ENCODE peak calls at places on chromosome 10, in four cellular contexts. E is GM12878, I is HepG2, B is K562. G is an unnamed sample.

GRCh38 chr10:74067373-74068370 is 69.8 kb downstream of the VCL start:
- DNase-seq in B (peak), I (no peak), E (no peak), G (no peak)

GRCh38 chr10:1395025-1395981 is 339.1 kb downstream of the WDR37 start:
- DNase-seq in B (no peak), E (no peak), I (no peak), G (no peak)

GRCh38 chr10:131972474-131973071 is 9.2 kb downstream of the BNIP3 start:
- DNase-seq in B (peak), I (no peak), E (no peak), G (no peak)

GRCh38 chr10:76242956-76243355 is 811.5 kb downstream of the LRMDA start:
- DNase-seq in I (no peak), B (no peak), E (no peak), G (no peak)

GRCh38 chr10:16439294-16439693 is 2.5 kb downstream of the PTER start:
- DNase-seq in I (no peak), B (no peak), E (no peak), G (no peak)

GRCh38 chr10:94571528-94571927 is 25.9 kb downstream of the HELLS start:
- DNase-seq in E (no peak), B (no peak), I (no peak), G (no peak)

GRCh38 chr10:29067161-29067560 is 221.7 kb upstream of the LYZL1 start:
- DNase-seq in E (no peak), B (no peak), I (no peak), G (no peak)

GRCh38 chr10:129531195-129531968 is 64.3 kb downstream of the MGMT start:
- DNase-seq in E (no peak), I (peak), B (no peak), G (no peak)

GRCh38 chr10:62794306-62794705 is 10.2 kb upstream of the ADO start:
- DNase-seq in B (no peak), I (no peak), E (no peak), G (no peak)

GRCh38 chr10:123275183-123275549 is 121.0 kb downstream of the BUB3 start:
- DNase-seq in B (no peak), I (no peak), E (no peak), G (no peak)

GRCh38 chr10:11345224-11346054 is 266.0 kb downstream of the USP6NL start:
- DNase-seq in B (no peak), I (peak), E (peak), G (no peak)

GRCh38 chr10:28125701-28126100 is 126.8 kb upstream of the ODAD2 start:
- DNase-seq in I (no peak), E (no peak), B (no peak), G (no peak)

GRCh38 chr10:110946496-110946895 is 27.1 kb downstream of the SHOC2 start:
- DNase-seq in E (no peak), I (no peak), B (no peak), G (no peak)

GRCh38 chr10:119026301-119027110 is 3.0 kb upstream of the NANOS1 start:
- DNase-seq in B (no peak), E (no peak), I (no peak), G (no peak)
- TF ChIP-seq SP1 in B (no peak), E (no peak), I (no peak), G (no peak)

DNA sequence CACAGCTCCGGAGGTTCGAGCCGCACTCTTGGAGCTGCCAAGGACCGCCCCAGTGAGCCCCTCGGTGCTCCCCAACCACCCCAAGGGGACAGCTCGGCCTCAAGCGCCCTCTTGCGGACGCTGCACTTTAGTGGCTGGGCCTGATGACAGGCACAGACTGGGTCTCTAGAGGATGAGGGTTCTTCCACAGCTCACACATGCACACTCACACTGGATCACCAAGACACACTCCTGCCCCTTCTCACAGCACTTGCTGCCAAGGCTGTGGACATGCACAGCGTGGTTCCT is 2.1 kb downstream of the RET start:
- DNase-seq in B (peak), E (no peak), I (no peak), G (peak)
- TF ChIP-seq FOXK2 in B (no peak), E (no peak), I (no peak), G (no peak)

DNA sequence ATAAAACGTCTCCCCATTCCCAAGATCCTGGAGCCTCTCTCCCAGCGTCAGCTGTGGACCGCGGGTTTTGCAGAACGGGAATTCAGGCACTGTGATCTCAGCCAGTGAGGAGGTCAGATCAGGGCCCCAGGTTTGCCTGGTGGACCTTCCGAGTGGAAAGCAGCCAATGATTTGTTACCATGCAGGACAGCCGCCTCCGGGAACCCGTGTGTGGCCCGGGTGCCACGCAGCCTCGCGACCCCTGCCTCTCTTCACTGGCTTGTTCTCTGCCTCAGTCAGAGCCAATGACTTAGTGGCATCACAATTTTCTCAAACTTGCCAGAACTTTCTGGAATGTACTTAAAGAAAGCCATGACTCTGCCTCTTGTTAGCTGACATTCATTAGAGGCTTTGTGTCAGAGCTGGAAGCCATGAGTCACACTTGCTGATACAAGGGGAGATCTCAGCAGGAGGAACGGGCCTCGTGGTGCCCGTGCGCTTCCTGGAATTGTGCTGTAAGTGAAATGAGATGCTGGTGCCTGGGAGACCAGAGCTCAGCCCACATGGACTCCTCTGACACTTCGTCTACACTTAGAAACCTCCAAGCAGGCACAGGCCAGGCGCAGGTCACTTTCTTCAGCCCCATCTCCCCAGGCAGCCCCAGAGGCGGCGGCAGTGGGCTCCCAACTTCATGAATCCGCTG is 246.0 kb downstream of the KLF6 start:
- DNase-seq in B (peak), I (no peak), E (no peak), G (no peak)
- TF ChIP-seq SP1 in B (no peak), I (no peak), E (no peak), G (no peak)

DNA sequence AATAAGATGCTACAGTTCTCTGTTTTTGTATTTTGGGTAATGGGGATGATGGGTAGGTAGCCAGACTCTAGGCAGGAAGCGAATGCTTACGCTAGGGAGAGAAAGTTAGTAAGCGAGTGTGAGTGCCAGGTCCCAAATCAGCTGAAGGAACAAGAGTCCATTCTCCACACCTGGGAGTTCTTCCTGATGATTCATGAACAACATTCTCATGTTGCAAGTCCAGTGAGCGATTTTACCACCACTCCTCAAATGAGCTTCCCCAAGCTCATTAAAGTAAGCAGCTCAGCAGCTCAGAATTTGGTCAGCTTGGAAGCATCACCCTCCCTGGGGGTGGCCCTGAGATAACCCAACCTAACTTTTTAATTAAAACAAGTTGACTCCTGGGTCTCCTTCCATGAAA is 27.3 kb downstream of the SH3PXD2A start:
- DNase-seq in E (no peak), B (no peak), I (no peak), G (no peak)
- TF ChIP-seq FOXK2 in E (no peak), B (no peak), I (no peak), G (no peak)

DNA sequence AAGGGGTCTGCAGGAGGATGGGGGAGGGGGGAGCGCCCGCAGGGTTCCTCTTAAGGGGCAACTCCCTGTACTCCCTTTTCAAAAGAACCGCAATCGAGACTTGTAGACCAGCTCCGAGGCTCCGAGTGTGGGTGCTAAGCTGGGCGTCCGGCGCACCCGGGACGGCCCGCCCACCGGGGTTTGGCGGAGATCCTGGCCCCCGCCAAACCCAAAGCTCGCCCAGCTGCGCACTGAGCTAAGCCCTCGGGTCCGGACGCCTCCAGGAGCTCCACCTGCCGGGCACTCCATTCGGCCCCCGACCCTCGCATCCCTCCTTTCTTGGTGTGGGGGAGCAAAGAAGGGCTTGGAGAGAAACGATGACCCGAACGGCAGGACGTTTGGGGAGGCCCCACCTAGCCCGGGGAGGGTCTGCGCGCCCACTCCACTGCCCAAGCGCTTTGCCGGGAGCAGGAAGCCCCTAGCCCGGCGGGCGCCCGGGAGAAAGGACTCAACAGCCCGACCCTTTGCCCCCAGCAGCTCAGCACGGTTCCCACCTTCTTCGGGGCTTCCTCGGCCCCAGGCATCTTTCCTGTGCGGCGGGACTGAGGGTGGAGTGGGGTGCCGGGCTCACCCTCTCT is 649 bp downstream of the AFAP1L2 start:
- DNase-seq in B (no peak), I (no peak), E (no peak), G (peak)
- TF ChIP-seq SP1 in B (no peak), I (no peak), E (no peak), G (no peak)

DNA sequence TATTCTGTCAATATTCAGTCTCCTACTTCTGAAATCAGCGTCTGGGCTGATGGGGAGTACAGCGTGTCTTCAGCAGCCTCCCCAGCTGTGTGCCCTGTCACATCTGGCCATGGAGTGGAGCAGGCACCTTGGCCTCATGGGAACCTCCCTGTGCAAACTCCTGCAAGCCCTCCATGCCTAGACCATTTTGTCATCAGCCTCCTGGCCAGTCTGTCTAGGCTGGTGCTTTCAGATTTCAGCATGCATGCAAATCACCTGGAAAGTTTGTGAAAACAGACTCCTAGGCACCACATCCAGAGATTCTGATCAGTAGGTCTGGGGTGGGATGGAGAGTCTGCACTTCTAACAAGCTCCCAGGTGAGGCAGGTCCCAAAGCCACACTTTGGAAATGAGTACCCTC is 26.2 kb upstream of the CCSER2 start:
- DNase-seq in B (no peak), I (no peak), E (no peak), G (no peak)
- TF ChIP-seq FOXK2 in B (no peak), I (no peak), E (no peak), G (no peak)

GRCh38 chr10:78165172-78165571 is 131.5 kb downstream of the RPS24 start:
- DNase-seq in B (no peak), I (no peak), E (no peak), G (no peak)

GRCh38 chr10:78162867-78163266 is 129.2 kb downstream of the RPS24 start:
- DNase-seq in E (no peak), B (no peak), I (no peak), G (no peak)

GRCh38 chr10:78164687-78165086 is 131.0 kb downstream of the RPS24 start:
- DNase-seq in I (no peak), E (no peak), B (no peak), G (no peak)

GRCh38 chr10:78169214-78169613 is 135.6 kb downstream of the RPS24 start:
- DNase-seq in E (no peak), I (no peak), B (no peak), G (no peak)

DNA sequence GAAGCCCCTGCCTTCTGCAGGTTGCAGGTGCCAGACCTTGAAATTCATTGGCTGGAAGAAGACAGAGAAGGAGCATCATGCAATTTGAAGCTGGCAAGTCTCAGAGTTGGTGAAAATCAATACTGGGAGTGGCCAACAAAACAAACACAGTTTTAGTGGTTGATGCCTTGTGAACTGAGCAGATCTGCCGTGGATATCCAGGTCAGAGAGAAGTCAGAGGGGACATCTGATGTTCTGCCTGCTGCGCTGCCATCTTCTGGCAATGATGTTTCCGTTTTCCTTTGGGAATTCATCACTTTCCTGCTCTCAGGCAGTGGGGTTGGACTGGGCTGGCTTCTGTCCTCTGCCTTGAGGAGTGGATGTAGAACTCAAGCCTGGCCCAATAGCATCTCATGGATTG is 132.0 kb downstream of the RPS24 start:
- DNase-seq in B (no peak), E (no peak), I (peak), G (peak)
- TF ChIP-seq SP1 in B (no peak), E (no peak), I (peak), G (no peak)

DNA sequence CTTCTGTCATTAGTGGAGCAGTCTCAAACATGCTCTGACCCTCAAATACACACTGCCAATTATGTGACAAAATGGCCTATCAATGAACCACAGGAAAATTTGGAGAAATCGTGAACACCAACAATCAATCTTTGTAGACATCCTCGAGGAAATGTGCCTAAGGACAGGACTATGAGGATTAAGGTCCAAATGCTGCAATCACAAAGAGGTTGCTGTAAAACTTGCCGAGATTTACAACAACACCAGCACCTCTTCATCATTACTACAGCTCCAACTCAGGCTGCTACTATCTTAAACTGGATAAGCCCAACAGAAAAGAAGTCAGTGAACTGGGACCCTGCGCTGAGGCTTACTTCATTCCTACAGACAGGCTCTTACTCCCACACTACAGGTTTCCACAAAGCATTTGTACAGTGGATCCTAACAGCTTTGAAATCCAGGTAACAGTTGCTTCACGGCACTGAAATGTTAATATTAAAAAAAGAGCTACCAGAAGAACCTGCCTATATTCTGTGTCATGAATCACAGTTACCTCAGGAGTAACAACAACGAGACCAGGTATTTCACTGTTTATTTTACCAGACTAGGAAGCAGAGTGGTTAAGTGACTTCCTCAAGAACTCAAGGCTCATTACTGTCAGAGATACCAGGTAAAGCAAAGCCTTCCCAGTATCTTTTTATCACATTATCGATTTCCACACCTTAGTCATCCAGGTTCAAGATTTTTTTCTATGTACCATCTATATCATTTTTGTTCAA is 23.9 kb downstream of the CACUL1 start:
- DNase-seq in E (no peak), B (no peak), I (no peak), G (no peak)
- TF ChIP-seq FOXK2 in E (no peak), B (no peak), I (no peak), G (no peak)

G was measured in HEK293T.